ENCODE peak calls at places on chromosomes 7 and 10, in five cellular contexts. H, D, Y, S and V are unnamed samples.

GRCh38 chr7:44292876-44293560 is 32.4 kb downstream of the CAMK2B start:
- DNase-seq in H (no peak), D (peak), Y (peak), S (no peak), V (no peak)

GRCh38 chr10:46545861-46546590 is 10.4 kb downstream of the GPRIN2 start:
- DNase-seq in H (no peak), D (peak), Y (no peak), S (peak), V (no peak)

GRCh38 chr7:149854611-149855367 is 16.6 kb downstream of the ZNF862 start:
- DNase-seq in H (peak), D (no peak), Y (no peak), S (no peak), V (no peak)

GRCh38 chr7:34900891-34901493 is 136.3 kb downstream of the DPY19L1 start:
- DNase-seq in H (peak), D (no peak), Y (no peak), S (no peak), V (peak)

GRCh38 chr7:3678411-3678810 is 377.4 kb downstream of the SDK1 start:
- DNase-seq in H (no peak), D (no peak), Y (no peak), S (no peak), V (no peak)

GRCh38 chr10:54284526-54285193 is 516.4 kb downstream of the PCDH15 start:
- DNase-seq in H (no peak), D (no peak), Y (no peak), S (no peak), V (no peak)

GRCh38 chr10:132065491-132066105 is at the start of gene JAKMIP3:
- DNase-seq in H (peak), D (peak), Y (peak), S (no peak), V (no peak)

GRCh38 chr7:70935854-70936253 is 196.1 kb upstream of the GALNT17 start:
- DNase-seq in H (no peak), D (no peak), Y (no peak), S (no peak), V (no peak)

GRCh38 chr7:2523941-2524807 is 4.6 kb downstream of the LFNG start:
- DNase-seq in H (peak), D (no peak), Y (no peak), S (peak), V (no peak)

GRCh38 chr7:74372511-74373111 is 81.1 kb upstream of the GTF2IRD1 start:
- DNase-seq in H (no peak), D (no peak), Y (no peak), S (no peak), V (no peak)

GRCh38 chr10:77836299-77836820 is 90.2 kb downstream of the DLG5 start:
- DNase-seq in H (no peak), D (no peak), Y (no peak), S (peak), V (peak)
- TF ChIP-seq CTCF in H (no peak), D (no peak), Y (no peak), S (no peak), V (no peak)

GRCh38 chr7:38291650-38292049 is 18.2 kb upstream of the TARP start:
- DNase-seq in H (no peak), D (no peak), Y (no peak), S (no peak), V (no peak)

GRCh38 chr7:38294926-38295325 is 21.5 kb upstream of the TARP start:
- DNase-seq in H (no peak), D (no peak), Y (no peak), S (no peak), V (no peak)

GRCh38 chr7:38292442-38292841 is 19.0 kb upstream of the TARP start:
- DNase-seq in H (no peak), D (no peak), Y (no peak), S (no peak), V (no peak)

GRCh38 chr7:38296059-38296857 is 22.8 kb upstream of the TARP start:
- DNase-seq in H (no peak), D (no peak), Y (no peak), S (no peak), V (no peak)

GRCh38 chr7:38291117-38291647 is 17.7 kb upstream of the TARP start:
- DNase-seq in H (no peak), D (no peak), Y (no peak), S (no peak), V (no peak)
- TF ChIP-seq CTCF in H (peak), D (no peak), Y (no peak), S (no peak), V (no peak)

DNA sequence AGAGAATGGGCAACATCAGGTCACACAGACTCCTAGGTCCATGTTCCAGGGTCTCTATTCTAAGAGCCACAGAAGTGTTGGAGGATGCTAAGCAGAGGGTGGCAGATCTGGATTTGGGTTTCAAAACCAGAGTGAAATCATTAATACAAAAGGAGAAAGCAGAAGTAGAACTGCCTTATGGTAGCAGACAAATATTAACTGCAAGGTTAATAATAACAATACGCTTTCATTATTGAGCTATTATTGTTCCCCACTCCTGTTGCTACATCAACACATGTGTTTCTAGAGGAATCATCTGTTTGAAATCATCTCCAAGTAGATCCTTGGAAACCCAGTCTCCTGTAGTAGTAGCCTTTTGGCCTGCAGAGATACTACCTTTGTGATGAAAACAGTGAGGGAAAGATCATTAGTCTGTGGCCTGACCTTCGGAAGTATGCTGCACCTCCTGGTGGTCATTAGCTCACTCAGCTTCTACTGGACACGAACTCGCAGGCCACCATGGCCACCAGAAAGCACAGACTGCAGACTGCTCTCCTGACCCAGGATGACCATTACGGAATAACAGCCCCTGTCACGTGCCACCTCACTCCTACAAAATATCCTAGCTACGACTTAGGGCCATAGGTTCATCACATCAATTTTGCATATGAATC is 84.6 kb downstream of the XPNPEP1 start:
- DNase-seq in H (peak), D (no peak), Y (no peak), S (no peak), V (no peak)
- TF ChIP-seq CTCF in H (peak), D (peak), Y (no peak), S (no peak), V (peak)

GRCh38 chr10:96626795-96627194 is 40.0 kb upstream of the TM9SF3 start:
- DNase-seq in H (no peak), D (no peak), Y (no peak), S (no peak), V (no peak)
- TF ChIP-seq CTCF in H (peak), D (peak), Y (no peak), S (no peak), V (peak)

DNA sequence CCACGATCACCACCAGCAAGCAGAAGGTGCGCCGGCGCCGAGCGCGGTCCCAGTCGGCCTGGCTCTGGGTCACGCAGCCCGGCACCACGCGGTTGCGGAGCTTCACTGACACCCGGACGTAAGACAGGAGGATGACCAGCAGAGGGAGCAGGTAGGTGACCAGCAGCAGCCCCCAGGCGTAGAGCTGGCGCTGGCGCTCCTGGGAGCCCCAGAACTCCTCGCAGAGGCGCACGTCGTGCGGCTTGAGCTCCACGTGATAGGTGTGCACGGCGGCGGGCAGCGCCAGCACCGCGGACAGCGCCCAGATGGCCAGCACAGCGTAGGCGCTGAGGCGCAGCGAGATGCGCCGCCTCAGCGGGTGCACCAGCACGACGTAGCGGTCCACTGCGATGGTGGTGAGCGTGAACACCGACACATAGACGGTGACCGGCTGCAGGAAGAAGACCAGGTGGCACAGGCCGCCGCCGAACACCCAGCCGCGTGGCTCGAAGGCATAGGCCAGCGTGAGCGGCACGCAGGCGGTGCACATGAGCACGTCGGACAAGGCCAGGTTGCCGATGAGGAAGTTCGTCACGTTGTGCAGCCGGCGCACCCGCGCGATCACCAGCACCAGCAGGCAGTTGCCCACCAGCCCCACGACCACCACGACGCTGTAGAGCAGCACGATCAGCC is 920 bp downstream of the PRLHR start:
- DNase-seq in H (no peak), D (no peak), Y (no peak), S (no peak), V (no peak)
- TF ChIP-seq CTCF in H (peak), D (peak), Y (peak), S (peak), V (peak)

GRCh38 chr7:75652788-75653187 is 86.0 kb downstream of the HIP1 start:
- DNase-seq in H (peak), D (no peak), Y (no peak), S (no peak), V (no peak)

GRCh38 chr7:75650671-75651070 is 88.1 kb downstream of the HIP1 start:
- DNase-seq in H (no peak), D (peak), Y (peak), S (peak), V (no peak)

GRCh38 chr7:75647709-75648438 is 90.9 kb downstream of the HIP1 start:
- DNase-seq in H (no peak), D (no peak), Y (no peak), S (no peak), V (no peak)

GRCh38 chr7:75649462-75649861 is 89.3 kb downstream of the HIP1 start:
- DNase-seq in H (no peak), D (no peak), Y (no peak), S (no peak), V (no peak)

GRCh38 chr7:75650062-75650461 is 88.7 kb downstream of the HIP1 start:
- DNase-seq in H (no peak), D (no peak), Y (no peak), S (no peak), V (no peak)
- TF ChIP-seq CTCF in H (peak), D (no peak), Y (no peak), S (no peak), V (no peak)

DNA sequence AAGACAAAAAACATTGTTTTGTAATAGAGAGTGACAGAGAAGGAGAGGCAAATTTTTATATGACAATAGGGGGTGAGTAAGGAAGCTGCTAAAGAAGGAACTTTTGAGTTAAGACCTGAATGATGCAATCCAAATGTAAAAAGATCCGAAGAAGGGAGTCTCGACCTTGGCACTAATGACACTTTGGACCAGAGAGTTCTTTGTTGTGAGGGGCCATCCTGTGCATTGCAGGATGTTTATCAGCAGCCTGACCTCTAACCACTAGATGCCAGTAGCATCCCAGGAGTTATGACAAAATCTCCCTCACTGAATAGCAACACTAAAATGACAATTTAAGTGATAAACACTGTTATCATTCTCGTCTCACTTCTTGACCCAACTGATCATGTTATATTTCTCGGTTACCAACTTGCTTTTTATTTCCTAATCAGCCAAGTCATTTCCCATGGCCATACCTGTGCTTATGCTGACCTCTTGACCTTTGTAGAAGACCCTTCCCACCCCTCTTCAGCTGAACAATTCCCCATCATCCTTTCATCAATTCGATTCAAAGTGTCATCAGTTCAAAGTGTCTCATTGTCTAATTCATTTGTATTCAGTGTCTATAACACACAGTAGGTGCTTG is 30.0 kb downstream of the DGKI start:
- DNase-seq in H (peak), D (no peak), Y (no peak), S (no peak), V (no peak)
- TF ChIP-seq CTCF in H (peak), D (peak), Y (no peak), S (no peak), V (peak)

GRCh38 chr7:8434290-8435002 is 1.0 kb downstream of the NXPH1 start:
- DNase-seq in H (no peak), D (no peak), Y (no peak), S (no peak), V (no peak)

GRCh38 chr7:8435120-8435519 is 1.7 kb downstream of the NXPH1 start:
- DNase-seq in H (no peak), D (no peak), Y (no peak), S (no peak), V (no peak)

GRCh38 chr7:8433477-8434289 is at the start of gene NXPH1:
- DNase-seq in H (peak), D (no peak), Y (no peak), S (no peak), V (peak)

GRCh38 chr7:8435597-8436243 is 2.3 kb downstream of the NXPH1 start:
- DNase-seq in H (no peak), D (no peak), Y (no peak), S (no peak), V (no peak)

DNA sequence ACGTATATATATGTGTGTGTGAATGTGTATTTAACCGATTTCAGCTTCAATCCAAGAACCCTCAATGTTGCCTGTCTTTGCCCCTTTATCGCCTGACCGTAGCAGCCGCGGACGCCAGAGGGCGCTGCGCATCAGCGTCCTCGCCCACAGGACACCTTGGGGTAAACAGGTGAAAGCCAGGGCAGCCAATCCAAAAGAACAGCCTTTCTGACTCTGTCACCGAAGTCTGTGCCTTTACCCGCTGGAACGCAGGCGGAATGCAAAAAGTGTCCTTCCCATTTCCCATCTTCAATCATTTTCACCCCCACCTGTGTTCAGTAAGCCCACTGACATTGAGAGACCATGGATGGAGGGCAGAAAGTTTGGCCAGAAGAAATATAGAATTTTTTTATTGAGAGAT is 3.6 kb downstream of the NXPH1 start:
- DNase-seq in H (peak), D (no peak), Y (no peak), S (no peak), V (peak)
- TF ChIP-seq CTCF in H (peak), D (peak), Y (no peak), S (peak), V (peak)

GRCh38 chr7:14424675-14425074 is 435.2 kb upstream of the ETV1 start:
- DNase-seq in H (no peak), D (no peak), Y (no peak), S (no peak), V (no peak)
- TF ChIP-seq CTCF in H (no peak), D (no peak), Y (no peak), S (no peak), V (no peak)